ENCODE peak calls at places on chromosomes 5 and 9, in ten cellular contexts. Q is activated CD4-positive, alpha-beta T cell treated with anti-CD3 and anti-CD28 coated beads for 48 hours; S is stimulated activated CD4-positive, alpha-beta T cell treated with anti-CD3 and anti-CD28 coated beads, Interleukin-4, amount 100 ng/mL, for 24 hours; B is GM12878; V is nephron progenitor cell; F is myocyte; T is KG1; E is RPMI7951; L is GM12891; A is Ammon's horn. D is an unnamed sample.

GRCh38 chr5:111829701-111830100 is 72.7 kb upstream of the NREP start:
- DNase-seq in Q (no peak), S (no peak), B (no peak), V (no peak), F (peak), T (no peak), E (peak), L (no peak), A (no peak), D (no peak)

GRCh38 chr9:98686961-98687855 is 21.5 kb downstream of the GABBR2 start:
- DNase-seq in Q (no peak), S (no peak), B (no peak), V (no peak), F (no peak), T (peak), E (no peak), L (no peak), A (no peak), D (no peak)

GRCh38 chr9:757246-757881 is 84.1 kb upstream of the DMRT1 start:
- DNase-seq in Q (peak), S (peak), B (no peak), V (peak), F (peak), T (no peak), E (peak), L (no peak), A (peak), D (no peak)

GRCh38 chr5:142011572-142012185 is 1.1 kb downstream of the GNPDA1 start:
- DNase-seq in Q (no peak), S (no peak), B (no peak), V (no peak), F (no peak), T (no peak), E (no peak), L (no peak), A (no peak), D (no peak)

GRCh38 chr9:2420488-2421056 is 201.0 kb upstream of the VLDLR start:
- DNase-seq in Q (no peak), S (no peak), B (no peak), V (no peak), F (no peak), T (no peak), E (no peak), L (no peak), A (no peak), D (no peak)

GRCh38 chr5:80569961-80570786 is at the start of gene ANKRD34B:
- DNase-seq in Q (peak), S (no peak), B (no peak), V (peak), F (no peak), T (no peak), E (no peak), L (peak), A (no peak), D (peak)

GRCh38 chr9:70947519-70947918 is 173.9 kb downstream of the TRPM3 start:
- DNase-seq in Q (no peak), S (no peak), B (no peak), V (no peak), F (no peak), T (no peak), E (no peak), L (no peak), A (no peak), D (no peak)

GRCh38 chr9:93261735-93262523 is 78.0 kb downstream of the WNK2 start:
- DNase-seq in Q (no peak), S (no peak), B (no peak), V (no peak), F (no peak), T (no peak), E (no peak), L (peak), A (no peak), D (no peak)

GRCh38 chr9:137891588-137892423 is 14.2 kb downstream of the CACNA1B start:
- DNase-seq in Q (no peak), S (no peak), B (no peak), V (no peak), F (no peak), T (no peak), E (no peak), L (no peak), A (no peak), D (no peak)

GRCh38 chr5:178590141-178590923 is at the start of gene COL23A1:
- DNase-seq in Q (peak), S (peak), B (no peak), V (peak), F (peak), T (peak), E (peak), L (peak), A (peak), D (peak)

GRCh38 chr5:170623576-170624181 is 119.9 kb downstream of the KCNIP1 start:
- DNase-seq in Q (peak), S (peak), B (no peak), V (peak), F (no peak), T (peak), E (peak), L (no peak), A (peak), D (peak)

GRCh38 chr9:87886210-87887150 is 3.8 kb downstream of the SPATA31E1 start:
- DNase-seq in Q (no peak), S (no peak), B (no peak), V (no peak), F (no peak), T (no peak), E (no peak), L (no peak), A (no peak), D (no peak)

GRCh38 chr5:24854350-24854749 is 209.6 kb upstream of the CDH10 start:
- DNase-seq in Q (no peak), S (no peak), B (no peak), V (no peak), F (no peak), T (no peak), E (no peak), L (no peak), A (no peak), D (no peak)

GRCh38 chr5:57456531-57457135 is 26.0 kb downstream of the ACTBL2 start:
- DNase-seq in Q (no peak), S (no peak), B (no peak), V (no peak), F (peak), T (no peak), E (no peak), L (no peak), A (no peak), D (no peak)

GRCh38 chr5:169723103-169723831 is 86.2 kb downstream of the DOCK2 start:
- DNase-seq in Q (no peak), S (no peak), B (no peak), V (no peak), F (no peak), T (no peak), E (no peak), L (no peak), A (no peak), D (no peak)

GRCh38 chr5:109852371-109853160 is 162.8 kb downstream of the MAN2A1 start:
- DNase-seq in Q (no peak), S (peak), B (no peak), V (no peak), F (peak), T (no peak), E (no peak), L (no peak), A (no peak), D (no peak)

GRCh38 chr5:9033524-9033923 is 512.4 kb downstream of the SEMA5A start:
- DNase-seq in Q (no peak), S (no peak), B (no peak), V (no peak), F (no peak), T (no peak), E (no peak), L (no peak), A (no peak), D (no peak)

GRCh38 chr9:37034938-37035471 is 937 bp upstream of the PAX5 start:
- DNase-seq in Q (no peak), S (no peak), B (no peak), V (peak), F (no peak), T (no peak), E (no peak), L (no peak), A (no peak), D (no peak)

GRCh38 chr9:83596899-83597504 is 25.9 kb upstream of the IDNK start:
- DNase-seq in Q (peak), S (peak), B (no peak), V (peak), F (peak), T (peak), E (no peak), L (peak), A (peak), D (peak)

GRCh38 chr5:76498328-76498727 is 95.2 kb downstream of the IQGAP2 start:
- DNase-seq in Q (no peak), S (no peak), B (no peak), V (no peak), F (no peak), T (no peak), E (no peak), L (no peak), A (no peak), D (no peak)

GRCh38 chr9:36503172-36504153 is 69.2 kb upstream of the MELK start:
- DNase-seq in Q (no peak), S (no peak), B (no peak), V (no peak), F (no peak), T (no peak), E (no peak), L (no peak), A (no peak), D (no peak)

GRCh38 chr5:28374492-28374934 is 1336.1 kb upstream of the CDH9 start:
- DNase-seq in Q (no peak), S (no peak), B (no peak), V (no peak), F (no peak), T (no peak), E (peak), L (no peak), A (no peak), D (no peak)

GRCh38 chr5:111953351-111954127 is 196.5 kb upstream of the NREP start:
- DNase-seq in Q (no peak), S (no peak), B (no peak), V (no peak), F (peak), T (no peak), E (peak), L (no peak), A (no peak), D (no peak)

D was measured in T-helper 2 cell treated with Interferon-gamma antibody and Interleukin-4, amounts not matched to agents 5 μg/mL and 100 μg/mL, for 36 hours.